ENCODE peak calls at places on chromosomes 2 and 18, in nine cellular contexts. One of them, this sample, is unnamed.

GRCh38 chr18:47883771-47884413 is 46.6 kb downstream of the SMAD2 start:
- DNase-seq in NB4: no peak
- DNase-seq in H7: no peak
- DNase-seq in astrocyte of the spinal cord: peak
- DNase-seq in GM12865: no peak
- DNase-seq in breast epithelium: no peak
- DNase-seq in AG04450: no peak
- DNase-seq in psoas muscle: no peak
- DNase-seq in ovary: peak
- DNase-seq in this sample: no peak

GRCh38 chr2:85433511-85434089 is 15.1 kb downstream of the SH2D6 start:
- DNase-seq in NB4: no peak
- DNase-seq in H7: peak
- DNase-seq in astrocyte of the spinal cord: peak
- DNase-seq in GM12865: no peak
- DNase-seq in breast epithelium: peak
- DNase-seq in AG04450: peak
- DNase-seq in psoas muscle: peak
- DNase-seq in ovary: peak
- DNase-seq in this sample: peak

GRCh38 chr18:48997985-48998831 is 47.4 kb upstream of the SMAD7 start:
- DNase-seq in NB4: peak
- DNase-seq in H7: peak
- DNase-seq in astrocyte of the spinal cord: peak
- DNase-seq in GM12865: no peak
- DNase-seq in breast epithelium: no peak
- DNase-seq in AG04450: peak
- DNase-seq in psoas muscle: peak
- DNase-seq in ovary: no peak
- DNase-seq in this sample: peak

GRCh38 chr18:68733693-68734092 is 18.8 kb upstream of the TMX3 start:
- DNase-seq in NB4: no peak
- DNase-seq in H7: no peak
- DNase-seq in astrocyte of the spinal cord: peak
- DNase-seq in GM12865: no peak
- DNase-seq in breast epithelium: no peak
- DNase-seq in AG04450: no peak
- DNase-seq in psoas muscle: no peak
- DNase-seq in ovary: no peak
- DNase-seq in this sample: no peak

GRCh38 chr18:21820035-21820810 is 79.6 kb downstream of the MIB1 start:
- DNase-seq in NB4: peak
- DNase-seq in H7: peak
- DNase-seq in astrocyte of the spinal cord: peak
- DNase-seq in GM12865: peak
- DNase-seq in breast epithelium: no peak
- DNase-seq in AG04450: no peak
- DNase-seq in psoas muscle: no peak
- DNase-seq in ovary: no peak
- DNase-seq in this sample: no peak

GRCh38 chr2:167785606-167786005 is 461.8 kb downstream of the STK39 start:
- DNase-seq in NB4: no peak
- DNase-seq in H7: no peak
- DNase-seq in astrocyte of the spinal cord: peak
- DNase-seq in GM12865: no peak
- DNase-seq in breast epithelium: no peak
- DNase-seq in AG04450: no peak
- DNase-seq in psoas muscle: no peak
- DNase-seq in ovary: no peak
- DNase-seq in this sample: no peak

GRCh38 chr2:164314148-164314547 is 307.1 kb downstream of the GRB14 start:
- DNase-seq in NB4: no peak
- DNase-seq in H7: no peak
- DNase-seq in astrocyte of the spinal cord: peak
- DNase-seq in GM12865: no peak
- DNase-seq in breast epithelium: no peak
- DNase-seq in AG04450: no peak
- DNase-seq in psoas muscle: no peak
- DNase-seq in ovary: no peak
- DNase-seq in this sample: peak

GRCh38 chr2:223618172-223619035 is 16.2 kb upstream of the SCG2 start:
- DNase-seq in NB4: peak
- DNase-seq in H7: peak
- DNase-seq in astrocyte of the spinal cord: no peak
- DNase-seq in GM12865: no peak
- DNase-seq in breast epithelium: no peak
- DNase-seq in AG04450: no peak
- DNase-seq in psoas muscle: no peak
- DNase-seq in ovary: no peak
- DNase-seq in this sample: no peak

GRCh38 chr2:57842531-57842930 is 204.1 kb upstream of the VRK2 start:
- DNase-seq in NB4: no peak
- DNase-seq in H7: no peak
- DNase-seq in astrocyte of the spinal cord: peak
- DNase-seq in GM12865: no peak
- DNase-seq in breast epithelium: no peak
- DNase-seq in AG04450: no peak
- DNase-seq in psoas muscle: no peak
- DNase-seq in ovary: no peak
- DNase-seq in this sample: no peak

GRCh38 chr2:47402555-47402804 is 476 bp upstream of the MSH2 start:
- DNase-seq in NB4: no peak
- DNase-seq in H7: no peak
- DNase-seq in astrocyte of the spinal cord: no peak
- DNase-seq in GM12865: no peak
- DNase-seq in breast epithelium: no peak
- DNase-seq in AG04450: no peak
- DNase-seq in psoas muscle: no peak
- DNase-seq in ovary: no peak
- DNase-seq in this sample: no peak

GRCh38 chr2:102256874-102257462 is 54.4 kb upstream of the IL1RL1 start:
- DNase-seq in NB4: no peak
- DNase-seq in H7: no peak
- DNase-seq in astrocyte of the spinal cord: no peak
- DNase-seq in GM12865: no peak
- DNase-seq in breast epithelium: no peak
- DNase-seq in AG04450: no peak
- DNase-seq in psoas muscle: no peak
- DNase-seq in ovary: no peak
- DNase-seq in this sample: no peak

GRCh38 chr2:102258025-102258385 is 53.4 kb upstream of the IL1RL1 start:
- DNase-seq in NB4: no peak
- DNase-seq in H7: no peak
- DNase-seq in astrocyte of the spinal cord: no peak
- DNase-seq in GM12865: no peak
- DNase-seq in breast epithelium: no peak
- DNase-seq in AG04450: no peak
- DNase-seq in psoas muscle: no peak
- DNase-seq in ovary: no peak
- DNase-seq in this sample: no peak

GRCh38 chr2:102256281-102256680 is 55.1 kb upstream of the IL1RL1 start:
- DNase-seq in NB4: peak
- DNase-seq in H7: no peak
- DNase-seq in astrocyte of the spinal cord: peak
- DNase-seq in GM12865: no peak
- DNase-seq in breast epithelium: no peak
- DNase-seq in AG04450: no peak
- DNase-seq in psoas muscle: no peak
- DNase-seq in ovary: no peak
- DNase-seq in this sample: no peak

GRCh38 chr2:102261467-102261866 is 49.9 kb upstream of the IL1RL1 start:
- DNase-seq in NB4: no peak
- DNase-seq in H7: no peak
- DNase-seq in astrocyte of the spinal cord: no peak
- DNase-seq in GM12865: no peak
- DNase-seq in breast epithelium: no peak
- DNase-seq in AG04450: no peak
- DNase-seq in psoas muscle: no peak
- DNase-seq in ovary: no peak
- DNase-seq in this sample: no peak

GRCh38 chr2:102258386-102259074 is 52.8 kb upstream of the IL1RL1 start:
- DNase-seq in NB4: peak
- DNase-seq in H7: no peak
- DNase-seq in astrocyte of the spinal cord: peak
- DNase-seq in GM12865: no peak
- DNase-seq in breast epithelium: no peak
- DNase-seq in AG04450: peak
- DNase-seq in psoas muscle: no peak
- DNase-seq in ovary: no peak
- DNase-seq in this sample: no peak
- H3K4me3 ChIP-seq in NB4: no peak
- H3K4me3 ChIP-seq in H7: no peak
- H3K4me3 ChIP-seq in astrocyte of the spinal cord: no peak
- H3K4me3 ChIP-seq in GM12865: no peak
- H3K4me3 ChIP-seq in breast epithelium: no peak
- H3K4me3 ChIP-seq in AG04450: no peak
- H3K4me3 ChIP-seq in psoas muscle: no peak
- H3K4me3 ChIP-seq in ovary: no peak
- H3K4me3 ChIP-seq in this sample: no peak

GRCh38 chr2:55418072-55418471 is 1.6 kb downstream of the CCDC88A start:
- DNase-seq in NB4: no peak
- DNase-seq in H7: no peak
- DNase-seq in astrocyte of the spinal cord: peak
- DNase-seq in GM12865: no peak
- DNase-seq in breast epithelium: no peak
- DNase-seq in AG04450: no peak
- DNase-seq in psoas muscle: no peak
- DNase-seq in ovary: no peak
- DNase-seq in this sample: no peak
- H3K4me3 ChIP-seq in NB4: peak
- H3K4me3 ChIP-seq in H7: peak
- H3K4me3 ChIP-seq in astrocyte of the spinal cord: peak
- H3K4me3 ChIP-seq in GM12865: peak
- H3K4me3 ChIP-seq in breast epithelium: peak
- H3K4me3 ChIP-seq in AG04450: peak
- H3K4me3 ChIP-seq in psoas muscle: peak
- H3K4me3 ChIP-seq in ovary: peak
- H3K4me3 ChIP-seq in this sample: no peak

GRCh38 chr18:77107218-77107815 is 25.3 kb downstream of the MBP start:
- DNase-seq in NB4: no peak
- DNase-seq in H7: no peak
- DNase-seq in astrocyte of the spinal cord: no peak
- DNase-seq in GM12865: no peak
- DNase-seq in breast epithelium: no peak
- DNase-seq in AG04450: no peak
- DNase-seq in psoas muscle: peak
- DNase-seq in ovary: no peak
- DNase-seq in this sample: peak

GRCh38 chr18:77105021-77105420 is 27.6 kb downstream of the MBP start:
- DNase-seq in NB4: no peak
- DNase-seq in H7: no peak
- DNase-seq in astrocyte of the spinal cord: peak
- DNase-seq in GM12865: no peak
- DNase-seq in breast epithelium: no peak
- DNase-seq in AG04450: no peak
- DNase-seq in psoas muscle: no peak
- DNase-seq in ovary: no peak
- DNase-seq in this sample: no peak

GRCh38 chr18:77108001-77108692 is 24.4 kb downstream of the MBP start:
- DNase-seq in NB4: peak
- DNase-seq in H7: no peak
- DNase-seq in astrocyte of the spinal cord: peak
- DNase-seq in GM12865: peak
- DNase-seq in breast epithelium: no peak
- DNase-seq in AG04450: peak
- DNase-seq in psoas muscle: peak
- DNase-seq in ovary: no peak
- DNase-seq in this sample: peak

GRCh38 chr18:77105680-77106079 is 26.9 kb downstream of the MBP start:
- DNase-seq in NB4: no peak
- DNase-seq in H7: no peak
- DNase-seq in astrocyte of the spinal cord: no peak
- DNase-seq in GM12865: no peak
- DNase-seq in breast epithelium: no peak
- DNase-seq in AG04450: no peak
- DNase-seq in psoas muscle: no peak
- DNase-seq in ovary: no peak
- DNase-seq in this sample: no peak

DNA sequence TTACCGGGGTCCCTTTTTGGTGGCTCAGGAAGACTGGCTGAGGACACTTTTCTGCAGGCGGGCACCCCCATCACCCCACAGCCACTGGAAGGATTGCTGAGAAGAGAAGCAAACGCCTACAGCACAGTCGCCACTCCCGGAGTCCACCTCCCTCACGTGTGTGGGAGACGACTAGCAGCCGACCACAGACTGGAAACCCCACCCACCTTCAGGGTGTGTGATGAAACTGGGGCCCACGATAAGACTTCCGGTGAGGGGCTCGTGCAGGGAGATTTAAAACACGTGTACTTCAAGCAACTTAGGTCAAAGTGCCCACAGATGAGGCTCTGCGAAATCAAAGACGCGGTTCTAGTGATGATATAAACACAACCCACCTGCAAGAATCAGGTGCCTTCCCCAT is 26.3 kb downstream of the MBP start:
- DNase-seq in NB4: peak
- DNase-seq in H7: no peak
- DNase-seq in astrocyte of the spinal cord: no peak
- DNase-seq in GM12865: peak
- DNase-seq in breast epithelium: no peak
- DNase-seq in AG04450: no peak
- DNase-seq in psoas muscle: peak
- DNase-seq in ovary: no peak
- DNase-seq in this sample: no peak
- H3K4me3 ChIP-seq in NB4: peak
- H3K4me3 ChIP-seq in H7: no peak
- H3K4me3 ChIP-seq in astrocyte of the spinal cord: no peak
- H3K4me3 ChIP-seq in GM12865: no peak
- H3K4me3 ChIP-seq in breast epithelium: no peak
- H3K4me3 ChIP-seq in AG04450: no peak
- H3K4me3 ChIP-seq in psoas muscle: no peak
- H3K4me3 ChIP-seq in ovary: no peak
- H3K4me3 ChIP-seq in this sample: no peak

GRCh38 chr2:70994445-70995226 is at the start of gene TEX261:
- DNase-seq in NB4: peak
- DNase-seq in H7: peak
- DNase-seq in astrocyte of the spinal cord: peak
- DNase-seq in GM12865: peak
- DNase-seq in breast epithelium: peak
- DNase-seq in AG04450: peak
- DNase-seq in psoas muscle: peak
- DNase-seq in ovary: peak
- DNase-seq in this sample: peak

GRCh38 chr2:70991742-70992141 is 2.9 kb downstream of the TEX261 start:
- DNase-seq in NB4: no peak
- DNase-seq in H7: peak
- DNase-seq in astrocyte of the spinal cord: no peak
- DNase-seq in GM12865: no peak
- DNase-seq in breast epithelium: no peak
- DNase-seq in AG04450: no peak
- DNase-seq in psoas muscle: no peak
- DNase-seq in ovary: no peak
- DNase-seq in this sample: no peak

GRCh38 chr2:70993689-70993986 is 1.0 kb downstream of the TEX261 start:
- DNase-seq in NB4: no peak
- DNase-seq in H7: peak
- DNase-seq in astrocyte of the spinal cord: no peak
- DNase-seq in GM12865: no peak
- DNase-seq in breast epithelium: no peak
- DNase-seq in AG04450: no peak
- DNase-seq in psoas muscle: no peak
- DNase-seq in ovary: no peak
- DNase-seq in this sample: no peak

GRCh38 chr2:70994055-70994444 is 623 bp downstream of the TEX261 start:
- DNase-seq in NB4: peak
- DNase-seq in H7: no peak
- DNase-seq in astrocyte of the spinal cord: peak
- DNase-seq in GM12865: peak
- DNase-seq in breast epithelium: no peak
- DNase-seq in AG04450: no peak
- DNase-seq in psoas muscle: no peak
- DNase-seq in ovary: no peak
- DNase-seq in this sample: peak

GRCh38 chr2:70992945-70993688 is 1.6 kb downstream of the TEX261 start:
- DNase-seq in NB4: peak
- DNase-seq in H7: peak
- DNase-seq in astrocyte of the spinal cord: no peak
- DNase-seq in GM12865: no peak
- DNase-seq in breast epithelium: no peak
- DNase-seq in AG04450: no peak
- DNase-seq in psoas muscle: no peak
- DNase-seq in ovary: no peak
- DNase-seq in this sample: no peak
- H3K4me3 ChIP-seq in NB4: peak
- H3K4me3 ChIP-seq in H7: no peak
- H3K4me3 ChIP-seq in astrocyte of the spinal cord: peak
- H3K4me3 ChIP-seq in GM12865: peak
- H3K4me3 ChIP-seq in breast epithelium: peak
- H3K4me3 ChIP-seq in AG04450: peak
- H3K4me3 ChIP-seq in psoas muscle: peak
- H3K4me3 ChIP-seq in ovary: peak
- H3K4me3 ChIP-seq in this sample: no peak